ENCODE peak calls at places on chromosome 10, in four cellular contexts. U is K562, K is endothelial cell of umbilical vein, Z is GM12878. T is an unnamed sample.

GRCh38 chr10:62183857-62184805 is 84.5 kb downstream of the RTKN2 start:
- DNase-seq in Z (no peak), K (no peak), U (no peak), T (no peak)

GRCh38 chr10:75655791-75656451 is 224.5 kb downstream of the LRMDA start:
- DNase-seq in K (peak; percentile 36), U (no peak), Z (no peak), T (no peak)

GRCh38 chr10:83678850-83679249 is 460.5 kb upstream of the GHITM start:
- DNase-seq in Z (no peak), U (no peak), K (no peak), T (no peak)

GRCh38 chr10:58027431-58027830 is 240.3 kb downstream of the IPMK start:
- DNase-seq in U (no peak), K (no peak), Z (no peak), T (peak; percentile 22)

GRCh38 chr10:11724938-11725776 is 17.0 kb upstream of the ECHDC3 start:
- DNase-seq in U (peak; percentile 81), K (peak; percentile 71), Z (peak; percentile 60), T (peak; percentile 79)

GRCh38 chr10:47454294-47455058 is 29.4 kb downstream of the ANXA8 start:
- DNase-seq in K (no peak), U (no peak), Z (no peak), T (no peak)

GRCh38 chr10:35352508-35352907 is 16.2 kb downstream of the CCNY start:
- DNase-seq in Z (no peak), U (no peak), K (no peak), T (no peak)

GRCh38 chr10:88992945-88993537 is 2.4 kb downstream of the FAS start:
- DNase-seq in K (no peak), Z (no peak), U (no peak), T (peak; percentile 54)

GRCh38 chr10:1203216-1203615 is 147.0 kb downstream of the WDR37 start:
- DNase-seq in U (no peak), K (no peak), Z (no peak), T (no peak)

GRCh38 chr10:47094636-47095035 is 183.4 kb downstream of the PTPN20 start:
- DNase-seq in K (no peak), U (no peak), Z (no peak), T (no peak)

GRCh38 chr10:71161429-71161828 is 50.9 kb upstream of the UNC5B start:
- DNase-seq in K (no peak), U (peak; percentile 7), Z (no peak), T (peak; percentile 6)

GRCh38 chr10:30433779-30434272 is at the start of gene MAP3K8:
- DNase-seq in Z (peak; percentile 84), U (peak; percentile 87), K (peak; percentile 97), T (peak; percentile 86)

GRCh38 chr10:12194752-12195271 is 879 bp downstream of the NUDT5 start:
- DNase-seq in U (peak; percentile 55), Z (no peak), K (peak; percentile 50), T (peak; percentile 31)

GRCh38 chr10:79069325-79070090 is 742 bp downstream of the ZMIZ1 start:
- DNase-seq in Z (no peak), K (peak; percentile 63), U (peak; percentile 62), T (no peak)

GRCh38 chr10:117694251-117694650 is 151.7 kb downstream of the EMX2 start:
- DNase-seq in U (no peak), K (no peak), Z (no peak), T (no peak)

GRCh38 chr10:52961298-52961697 is 188.7 kb upstream of the MBL2 start:
- DNase-seq in K (no peak), U (no peak), Z (no peak), T (no peak)

GRCh38 chr10:49237985-49238384 is 49.8 kb upstream of the TMEM273 start:
- DNase-seq in U (peak; percentile 36), K (no peak), Z (no peak), T (no peak)

GRCh38 chr10:102153093-102153620 is 968 bp downstream of the NOLC1 start:
- DNase-seq in U (no peak), K (no peak), Z (no peak), T (peak; percentile 9)

GRCh38 chr10:63603709-63604445 is 82.7 kb downstream of the REEP3 start:
- DNase-seq in Z (no peak), U (no peak), K (peak; percentile 37), T (peak; percentile 94)

GRCh38 chr10:67602268-67602950 is 93.6 kb downstream of the CTNNA3 start:
- DNase-seq in U (no peak), K (peak; percentile 86), Z (no peak), T (peak; percentile 96)

GRCh38 chr10:122294511-122295422 is 23.7 kb downstream of the BTBD16 start:
- DNase-seq in Z (no peak), K (no peak), U (no peak), T (no peak)

GRCh38 chr10:68096913-68097509 is 12.3 kb upstream of the MYPN start:
- DNase-seq in Z (no peak), U (peak; percentile 39), K (peak; percentile 89), T (peak; percentile 95)

GRCh38 chr10:117320050-117320665 is 55.1 kb downstream of the PDZD8 start:
- DNase-seq in K (peak; percentile 37), Z (no peak), U (peak; percentile 28), T (peak; percentile 27)

GRCh38 chr10:21926949-21927348 is 76.6 kb downstream of the DNAJC1 start:
- DNase-seq in U (peak; percentile 72), K (peak; percentile 71), Z (no peak), T (peak; percentile 94)

GRCh38 chr10:5117021-5117420 is 22.8 kb downstream of the AKR1C3 start:
- DNase-seq in U (no peak), Z (no peak), K (peak; percentile 34), T (no peak)

GRCh38 chr10:68543004-68543918 is 15.9 kb upstream of the SLC25A16 start:
- DNase-seq in K (no peak), Z (no peak), U (peak; percentile 50), T (peak; percentile 84)

GRCh38 chr10:32692174-32692573 is 246.2 kb downstream of the CCDC7 start:
- DNase-seq in U (no peak), Z (no peak), K (no peak), T (peak; percentile 89)

GRCh38 chr10:127738512-127739424 is 1.8 kb downstream of the FOXI2 start:
- DNase-seq in U (no peak), Z (no peak), K (no peak), T (no peak)

GRCh38 chr10:127737563-127738511 is 852 bp downstream of the FOXI2 start:
- DNase-seq in Z (no peak), U (no peak), K (no peak), T (no peak)

GRCh38 chr10:127735723-127736221 is 1.2 kb upstream of the FOXI2 start:
- DNase-seq in Z (no peak), K (no peak), U (no peak), T (no peak)

GRCh38 chr10:127736222-127736914 is 617 bp upstream of the FOXI2 start:
- DNase-seq in K (no peak), U (no peak), Z (no peak), T (no peak)

DNA sequence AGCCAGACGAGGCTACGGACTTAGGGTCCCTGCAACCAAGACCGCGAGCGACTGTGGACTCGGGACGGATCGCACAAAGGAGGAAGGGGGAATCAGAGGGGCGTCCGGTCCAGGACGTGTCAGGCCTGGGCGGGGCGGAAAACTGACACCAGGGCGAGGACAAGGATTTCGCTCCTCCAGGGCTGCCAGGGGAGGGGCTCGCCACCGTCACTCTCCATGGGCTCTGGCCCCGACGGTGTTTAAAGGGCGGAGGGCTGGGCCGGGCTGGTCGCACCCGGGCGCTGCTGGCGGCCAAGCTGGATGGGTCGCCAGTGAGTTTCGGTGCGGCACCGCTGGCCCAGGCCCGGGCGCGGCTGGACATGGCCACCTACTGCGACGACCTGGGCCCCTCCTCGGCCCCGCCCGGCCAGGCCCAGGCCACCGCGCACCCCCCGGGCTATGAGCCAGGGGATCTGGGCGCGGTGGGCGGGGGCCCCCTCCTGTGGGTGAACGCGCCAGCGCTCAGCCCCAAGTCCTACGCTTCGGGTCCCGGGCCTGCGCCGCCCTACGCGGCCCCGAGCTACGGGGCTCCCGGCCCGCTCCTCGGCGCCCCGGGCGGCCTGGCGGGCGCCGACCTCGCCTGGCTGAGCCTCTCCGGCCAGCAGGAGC is at the start of gene FOXI2:
- DNase-seq in Z (no peak), K (no peak), U (no peak), T (no peak)
- TF ChIP-seq FOS in Z (no peak), K (no peak), U (no peak), T (no peak)

DNA sequence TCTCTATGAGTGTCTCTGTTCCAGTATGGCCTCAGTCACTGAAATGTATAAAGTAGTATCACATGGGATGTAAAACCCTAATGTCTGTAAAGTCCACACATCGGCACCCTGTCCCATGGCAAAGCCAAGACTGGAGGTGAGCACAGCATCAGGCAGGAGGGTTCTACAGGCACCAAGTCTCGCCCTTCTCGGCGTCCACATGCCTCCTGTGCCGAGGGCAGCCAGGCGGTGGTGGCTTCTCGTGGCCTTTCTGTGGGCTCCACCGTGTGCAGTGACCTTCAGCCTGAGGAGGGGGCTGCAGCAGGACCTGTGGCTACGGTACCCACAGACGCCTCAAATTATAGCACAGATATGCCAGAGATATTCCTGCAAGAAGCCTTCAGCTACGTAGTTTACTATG is 202.5 kb downstream of the EBF3 start:
- DNase-seq in Z (no peak), K (no peak), U (no peak), T (no peak)
- TF ChIP-seq FOS in Z (no peak), K (no peak), U (no peak), T (no peak)

DNA sequence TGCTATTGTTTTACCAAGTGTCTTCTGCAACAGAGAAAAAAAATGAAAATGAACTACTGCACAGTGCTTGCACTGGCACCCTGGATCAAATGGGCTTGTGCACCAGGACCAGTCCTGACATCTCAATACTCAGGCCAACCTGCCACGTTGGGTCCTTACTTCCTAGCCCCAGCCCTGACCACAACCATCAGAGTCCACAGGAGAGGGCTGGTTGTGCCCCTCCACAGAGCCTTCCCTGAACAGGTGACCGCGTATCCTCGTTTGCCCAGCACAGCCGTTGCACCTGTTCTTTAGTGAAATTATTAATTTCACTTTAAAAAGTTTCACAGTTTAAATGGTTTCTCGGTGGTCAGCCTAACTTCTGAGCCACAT is 79.2 kb downstream of the GRID1 start:
- DNase-seq in K (no peak), Z (no peak), U (no peak), T (no peak)
- TF ChIP-seq FOS in K (no peak), Z (no peak), U (no peak), T (no peak)

GRCh38 chr10:72295330-72295910 is 21.7 kb downstream of the DDIT4 start:
- DNase-seq in Z (no peak), K (no peak), U (no peak), T (no peak)

GRCh38 chr10:72297968-72298773 is 24.4 kb downstream of the DDIT4 start:
- DNase-seq in U (peak; percentile 100), Z (peak; percentile 91), K (peak; percentile 97), T (peak; percentile 97)

GRCh38 chr10:72303424-72304128 is 29.9 kb downstream of the DDIT4 start:
- DNase-seq in Z (no peak), U (no peak), K (no peak), T (no peak)

GRCh38 chr10:72297281-72297967 is 23.7 kb downstream of the DDIT4 start:
- DNase-seq in K (peak; percentile 85), U (peak; percentile 87), Z (peak; percentile 97), T (peak; percentile 90)

DNA sequence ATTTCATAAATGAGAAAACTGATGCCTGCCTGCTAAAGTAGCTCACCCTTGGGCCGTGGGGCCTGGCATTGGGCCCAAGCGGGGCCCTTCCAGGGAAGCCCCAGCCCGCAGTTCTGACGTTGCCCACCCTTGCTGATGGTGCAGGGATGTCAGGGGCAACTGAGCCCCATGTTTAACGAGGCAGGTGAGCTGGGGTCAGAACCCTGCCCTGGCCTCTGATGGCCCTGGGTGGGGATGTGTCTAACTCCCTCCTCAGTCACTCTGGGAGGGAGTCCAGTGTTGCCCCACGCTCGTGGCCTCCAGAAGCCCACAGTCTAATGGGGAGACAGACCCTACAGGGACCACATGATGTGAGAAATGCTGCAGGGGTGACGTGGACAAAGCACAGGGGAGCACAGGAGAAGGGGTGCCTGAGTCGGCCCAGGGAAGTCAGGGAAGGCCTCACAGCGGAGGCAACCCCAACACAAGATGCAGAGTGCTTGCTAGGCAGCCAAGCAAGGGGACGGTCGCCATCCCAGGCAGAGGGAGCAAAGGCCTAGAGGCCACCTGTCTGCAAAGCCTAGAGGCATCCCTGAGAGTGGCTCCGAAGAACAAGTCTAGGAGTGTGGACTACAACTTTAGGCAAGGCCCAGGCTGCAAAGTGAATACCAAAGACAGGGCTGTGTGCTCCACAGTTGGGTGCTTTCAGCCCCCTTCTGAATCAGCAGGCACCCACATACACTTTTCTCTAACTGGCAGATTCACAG is 25.2 kb downstream of the DDIT4 start:
- DNase-seq in Z (no peak), K (no peak), U (no peak), T (no peak)
- TF ChIP-seq FOS in Z (no peak), K (no peak), U (no peak), T (no peak)

T was measured in IMR-90.